ENCODE peak calls at places on chromosomes 1 and 21, in four cellular contexts. One of them, this sample, is unnamed.

GRCh38 chr1:14377386-14377785 is 221.1 kb upstream of the KAZN start:
- DNase-seq in osteoblast: peak; percentile 71
- DNase-seq in stomach: no peak
- DNase-seq in coronary artery: no peak
- DNase-seq in this sample: no peak

GRCh38 chr1:206725053-206725963 is 40.6 kb downstream of the MAPKAPK2 start:
- DNase-seq in stomach: peak; percentile 53
- DNase-seq in osteoblast: peak; percentile 93
- DNase-seq in coronary artery: peak; percentile 55
- DNase-seq in this sample: no peak

GRCh38 chr1:184905601-184906322 is 68.5 kb downstream of the NIBAN1 start:
- DNase-seq in stomach: peak; percentile 47
- DNase-seq in coronary artery: no peak
- DNase-seq in osteoblast: no peak
- DNase-seq in this sample: no peak

GRCh38 chr1:24699628-24700027 is 45.6 kb upstream of the CLIC4 start:
- DNase-seq in osteoblast: no peak
- DNase-seq in stomach: no peak
- DNase-seq in coronary artery: no peak
- DNase-seq in this sample: no peak

GRCh38 chr1:15598436-15598835 is 13.6 kb upstream of the AGMAT start:
- DNase-seq in osteoblast: no peak
- DNase-seq in stomach: no peak
- DNase-seq in coronary artery: no peak
- DNase-seq in this sample: no peak

GRCh38 chr1:66365628-66366027 is 168.3 kb upstream of the SGIP1 start:
- DNase-seq in osteoblast: peak; percentile 35
- DNase-seq in coronary artery: no peak
- DNase-seq in stomach: no peak
- DNase-seq in this sample: no peak

GRCh38 chr1:39266269-39266668 is 61.8 kb downstream of the MACF1 start:
- DNase-seq in stomach: no peak
- DNase-seq in coronary artery: no peak
- DNase-seq in osteoblast: no peak
- DNase-seq in this sample: no peak

GRCh38 chr1:33061827-33062226 is 19.1 kb upstream of the AZIN2 start:
- DNase-seq in stomach: no peak
- DNase-seq in osteoblast: no peak
- DNase-seq in coronary artery: no peak
- DNase-seq in this sample: no peak

GRCh38 chr1:111054656-111055055 is 85.2 kb downstream of the DRAM2 start:
- DNase-seq in osteoblast: no peak
- DNase-seq in coronary artery: no peak
- DNase-seq in stomach: no peak
- DNase-seq in this sample: no peak

GRCh38 chr21:36672737-36673136 is 26.2 kb upstream of the SIM2 start:
- DNase-seq in osteoblast: no peak
- DNase-seq in stomach: no peak
- DNase-seq in coronary artery: no peak
- DNase-seq in this sample: no peak

GRCh38 chr1:75233302-75233929 is 99.2 kb downstream of the LHX8 start:
- DNase-seq in coronary artery: no peak
- DNase-seq in osteoblast: no peak
- DNase-seq in stomach: no peak
- DNase-seq in this sample: no peak

GRCh38 chr1:197869502-197869890 is 32.9 kb upstream of the C1orf53 start:
- DNase-seq in osteoblast: no peak
- DNase-seq in coronary artery: no peak
- DNase-seq in stomach: no peak
- DNase-seq in this sample: no peak

GRCh38 chr1:214551436-214552173 is at the start of gene PTPN14:
- DNase-seq in osteoblast: peak; percentile 98
- DNase-seq in stomach: peak; percentile 90
- DNase-seq in coronary artery: peak; percentile 94
- DNase-seq in this sample: peak; percentile 90

GRCh38 chr1:59357645-59358044 is 60.8 kb downstream of the FGGY start:
- DNase-seq in osteoblast: no peak
- DNase-seq in coronary artery: no peak
- DNase-seq in stomach: no peak
- DNase-seq in this sample: no peak

GRCh38 chr1:177927021-177927596 is 42.7 kb downstream of the SEC16B start:
- DNase-seq in coronary artery: no peak
- DNase-seq in stomach: no peak
- DNase-seq in osteoblast: peak; percentile 78
- DNase-seq in this sample: no peak

GRCh38 chr1:39317910-39318633 is 113.6 kb downstream of the MACF1 start:
- DNase-seq in coronary artery: no peak
- DNase-seq in osteoblast: no peak
- DNase-seq in stomach: no peak
- DNase-seq in this sample: peak; percentile 34

GRCh38 chr21:37445228-37445627 is 78.7 kb downstream of the DYRK1A start:
- DNase-seq in coronary artery: no peak
- DNase-seq in osteoblast: peak; percentile 65
- DNase-seq in stomach: no peak
- DNase-seq in this sample: no peak

GRCh38 chr1:112808861-112809684 is 93.9 kb upstream of the PPM1J start:
- DNase-seq in stomach: peak; percentile 77
- DNase-seq in coronary artery: no peak
- DNase-seq in osteoblast: peak; percentile 93
- DNase-seq in this sample: peak; percentile 90

GRCh38 chr1:226738995-226739695 is at the start of gene ITPKB:
- DNase-seq in coronary artery: no peak
- DNase-seq in stomach: peak; percentile 56
- DNase-seq in osteoblast: peak; percentile 87
- DNase-seq in this sample: peak; percentile 65

GRCh38 chr21:27448960-27449359 is 482.1 kb upstream of the ADAMTS5 start:
- DNase-seq in coronary artery: no peak
- DNase-seq in stomach: no peak
- DNase-seq in osteoblast: no peak
- DNase-seq in this sample: no peak

GRCh38 chr1:44945992-44946391 is 40.4 kb downstream of the EIF2B3 start:
- DNase-seq in coronary artery: no peak
- DNase-seq in osteoblast: no peak
- DNase-seq in stomach: no peak
- DNase-seq in this sample: no peak

GRCh38 chr1:22665752-22666151 is 12.7 kb downstream of the C1QB start:
- DNase-seq in osteoblast: peak; percentile 76
- DNase-seq in coronary artery: no peak
- DNase-seq in stomach: no peak
- DNase-seq in this sample: peak; percentile 76

GRCh38 chr1:209530990-209531389 is 52.5 kb upstream of the CAMK1G start:
- DNase-seq in coronary artery: no peak
- DNase-seq in stomach: peak; percentile 41
- DNase-seq in osteoblast: no peak
- DNase-seq in this sample: no peak

GRCh38 chr1:86200901-86201300 is 44.3 kb upstream of the COL24A1 start:
- DNase-seq in osteoblast: no peak
- DNase-seq in coronary artery: no peak
- DNase-seq in stomach: no peak
- DNase-seq in this sample: no peak

GRCh38 chr1:236417325-236417724 is 23.2 kb downstream of the EDARADD start:
- DNase-seq in coronary artery: peak; percentile 4
- DNase-seq in stomach: no peak
- DNase-seq in osteoblast: no peak
- DNase-seq in this sample: no peak

GRCh38 chr1:84300991-84301758 is at the start of gene SAMD13:
- DNase-seq in stomach: peak; percentile 90
- DNase-seq in coronary artery: no peak
- DNase-seq in osteoblast: peak; percentile 44
- DNase-seq in this sample: peak; percentile 84

GRCh38 chr21:41207401-41208388 is 39.7 kb downstream of the BACE2 start:
- DNase-seq in coronary artery: peak; percentile 82
- DNase-seq in stomach: peak; percentile 71
- DNase-seq in osteoblast: peak; percentile 90
- DNase-seq in this sample: peak; percentile 87

GRCh38 chr1:916173-917075 is 7.3 kb upstream of the SAMD11 start:
- DNase-seq in coronary artery: no peak
- DNase-seq in osteoblast: peak; percentile 61
- DNase-seq in stomach: peak; percentile 75
- DNase-seq in this sample: peak; percentile 75

GRCh38 chr1:209576798-209577197 is 6.7 kb upstream of the CAMK1G start:
- DNase-seq in osteoblast: peak; percentile 95
- DNase-seq in stomach: peak; percentile 83
- DNase-seq in coronary artery: no peak
- DNase-seq in this sample: peak; percentile 80

GRCh38 chr1:180527270-180527669 is 24.9 kb upstream of the ACBD6 start:
- DNase-seq in stomach: no peak
- DNase-seq in coronary artery: no peak
- DNase-seq in osteoblast: no peak
- DNase-seq in this sample: no peak

GRCh38 chr1:30834249-30834648 is 74.3 kb downstream of the SDC3 start:
- DNase-seq in coronary artery: no peak
- DNase-seq in stomach: no peak
- DNase-seq in osteoblast: no peak
- DNase-seq in this sample: no peak

GRCh38 chr1:202168861-202169260 is 8.5 kb upstream of the PTPN7 start:
- DNase-seq in stomach: no peak
- DNase-seq in osteoblast: no peak
- DNase-seq in coronary artery: no peak
- DNase-seq in this sample: no peak

GRCh38 chr1:223714421-223714724 is 2.0 kb downstream of the CAPN2 start:
- DNase-seq in stomach: no peak
- DNase-seq in osteoblast: no peak
- DNase-seq in coronary artery: no peak
- DNase-seq in this sample: no peak
- H3K27ac ChIP-seq in stomach: peak overlapping the region; percentile 98
- H3K27ac ChIP-seq in osteoblast: peak overlapping the region; percentile 79
- H3K27ac ChIP-seq in coronary artery: no peak overlapping the region
- H3K27ac ChIP-seq in this sample: no peak overlapping the region

GRCh38 chr1:61269648-61270047 is 187.3 kb downstream of the NFIA start:
- DNase-seq in stomach: no peak
- DNase-seq in osteoblast: no peak
- DNase-seq in coronary artery: no peak
- DNase-seq in this sample: no peak

GRCh38 chr1:61270107-61270506 is 187.7 kb downstream of the NFIA start:
- DNase-seq in osteoblast: no peak
- DNase-seq in stomach: no peak
- DNase-seq in coronary artery: no peak
- DNase-seq in this sample: no peak

GRCh38 chr1:61270761-61271411 is 188.5 kb downstream of the NFIA start:
- DNase-seq in osteoblast: no peak
- DNase-seq in stomach: no peak
- DNase-seq in coronary artery: no peak
- DNase-seq in this sample: no peak

GRCh38 chr1:61273167-61273705 is 190.9 kb downstream of the NFIA start:
- DNase-seq in coronary artery: no peak
- DNase-seq in stomach: no peak
- DNase-seq in osteoblast: no peak
- DNase-seq in this sample: no peak

DNA sequence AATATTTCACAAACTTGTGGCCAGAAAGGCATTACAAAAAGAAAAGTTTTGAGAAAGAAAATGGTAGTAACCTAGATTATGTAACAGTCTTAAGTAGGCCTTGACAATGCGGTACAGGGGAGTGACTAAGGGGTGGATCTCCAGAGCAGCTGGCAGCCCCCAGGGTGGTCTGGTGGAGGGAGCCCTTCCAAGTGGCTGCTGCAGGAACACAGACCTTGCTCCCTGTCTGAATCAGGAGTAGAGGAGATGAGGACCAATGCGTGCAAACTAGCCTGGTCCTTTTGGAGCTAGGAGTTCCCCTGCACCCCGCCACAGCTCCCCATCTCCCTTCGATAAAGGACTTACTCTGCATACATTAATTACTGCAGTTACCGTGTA is 189.0 kb downstream of the NFIA start:
- DNase-seq in stomach: no peak
- DNase-seq in osteoblast: no peak
- DNase-seq in coronary artery: no peak
- DNase-seq in this sample: no peak
- H3K27ac ChIP-seq in stomach: no peak overlapping the region
- H3K27ac ChIP-seq in osteoblast: peak overlapping the region; percentile 39
- H3K27ac ChIP-seq in coronary artery: no peak overlapping the region
- H3K27ac ChIP-seq in this sample: no peak overlapping the region

DNA sequence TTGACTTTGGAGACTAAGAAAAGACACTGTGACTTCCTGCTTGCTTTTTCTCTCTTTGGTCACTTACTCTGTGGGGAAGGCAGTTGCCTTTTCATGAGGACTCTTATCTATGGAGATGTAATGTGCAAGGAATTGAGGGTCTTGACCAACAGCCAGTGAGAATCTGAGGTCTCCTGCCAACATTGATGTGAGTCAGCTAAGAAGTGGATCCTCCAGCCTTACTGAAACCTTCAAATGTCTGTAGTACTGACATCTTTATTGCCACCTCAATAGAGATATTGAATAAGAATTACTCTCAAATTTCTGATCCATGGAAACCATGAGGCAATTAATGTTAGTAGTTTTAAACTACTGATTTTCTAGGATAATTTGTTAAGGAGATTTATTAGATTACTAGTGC is 598.4 kb downstream of the ADGRL2 start:
- DNase-seq in coronary artery: no peak
- DNase-seq in osteoblast: no peak
- DNase-seq in stomach: no peak
- DNase-seq in this sample: no peak
- H3K27ac ChIP-seq in coronary artery: no peak overlapping the region
- H3K27ac ChIP-seq in osteoblast: no peak overlapping the region
- H3K27ac ChIP-seq in stomach: no peak overlapping the region
- H3K27ac ChIP-seq in this sample: no peak overlapping the region

GRCh38 chr1:93616221-93616995 is 65.2 kb downstream of the BCAR3 start:
- DNase-seq in coronary artery: peak; percentile 81
- DNase-seq in osteoblast: no peak
- DNase-seq in stomach: peak; percentile 52
- DNase-seq in this sample: no peak

GRCh38 chr1:93615201-93616150 is 66.2 kb downstream of the BCAR3 start:
- DNase-seq in osteoblast: peak; percentile 89
- DNase-seq in coronary artery: peak; percentile 73
- DNase-seq in stomach: no peak
- DNase-seq in this sample: no peak

GRCh38 chr1:93612510-93612909 is 69.1 kb downstream of the BCAR3 start:
- DNase-seq in stomach: no peak
- DNase-seq in osteoblast: no peak
- DNase-seq in coronary artery: no peak
- DNase-seq in this sample: no peak

GRCh38 chr1:93613895-93614294 is 67.7 kb downstream of the BCAR3 start:
- DNase-seq in coronary artery: peak; percentile 76
- DNase-seq in stomach: peak; percentile 54
- DNase-seq in osteoblast: no peak
- DNase-seq in this sample: peak; percentile 79

GRCh38 chr1:93614550-93615200 is 67.0 kb downstream of the BCAR3 start:
- DNase-seq in coronary artery: no peak
- DNase-seq in osteoblast: no peak
- DNase-seq in stomach: peak; percentile 79
- DNase-seq in this sample: no peak
- H3K27ac ChIP-seq in coronary artery: peak overlapping the region; percentile 83
- H3K27ac ChIP-seq in osteoblast: peak overlapping the region; percentile 98
- H3K27ac ChIP-seq in stomach: peak overlapping the region; percentile 85
- H3K27ac ChIP-seq in this sample: peak overlapping the region; percentile 82

GRCh38 chr1:165637427-165637826 is 6.4 kb downstream of the MGST3 start:
- DNase-seq in stomach: no peak
- DNase-seq in coronary artery: no peak
- DNase-seq in osteoblast: peak; percentile 69
- DNase-seq in this sample: no peak
- H3K27ac ChIP-seq in stomach: peak overlapping the region; percentile 77
- H3K27ac ChIP-seq in coronary artery: peak overlapping the region; percentile 60
- H3K27ac ChIP-seq in osteoblast: peak overlapping the region; percentile 39
- H3K27ac ChIP-seq in this sample: peak overlapping the region; percentile 62